ENCODE peak calls at places on chromosome 15, in five cellular contexts. One of them, this sample, is unnamed.

GRCh38 chr15:80567721-80568157 is 127.4 kb upstream of the ABHD17C start:
- DNase-seq in left cardiac atrium: peak
- DNase-seq in C1 segment of cervical spinal cord: peak
- DNase-seq in stimulated activated CD4-positive, alpha-beta T cell treated with anti-CD3 and anti-CD28 coated beads, Interleukin-12 subunit alpha, Interleukin-12 subunit beta, amount 100 ng/mL, for 48 hours: no peak
- DNase-seq in frontal cortex: peak
- DNase-seq in this sample: peak

GRCh38 chr15:58951388-58952060 is 18.0 kb upstream of the SLTM start:
- DNase-seq in stimulated activated CD4-positive, alpha-beta T cell treated with anti-CD3 and anti-CD28 coated beads, Interleukin-12 subunit alpha, Interleukin-12 subunit beta, amount 100 ng/mL, for 48 hours: no peak
- DNase-seq in frontal cortex: no peak
- DNase-seq in C1 segment of cervical spinal cord: no peak
- DNase-seq in left cardiac atrium: no peak
- DNase-seq in this sample: peak

GRCh38 chr15:79673416-79674123 is 223.2 kb downstream of the MTHFS start:
- DNase-seq in frontal cortex: no peak
- DNase-seq in C1 segment of cervical spinal cord: no peak
- DNase-seq in left cardiac atrium: no peak
- DNase-seq in stimulated activated CD4-positive, alpha-beta T cell treated with anti-CD3 and anti-CD28 coated beads, Interleukin-12 subunit alpha, Interleukin-12 subunit beta, amount 100 ng/mL, for 48 hours: no peak
- DNase-seq in this sample: peak

GRCh38 chr15:51576911-51577500 is 45.6 kb downstream of the DMXL2 start:
- DNase-seq in C1 segment of cervical spinal cord: no peak
- DNase-seq in stimulated activated CD4-positive, alpha-beta T cell treated with anti-CD3 and anti-CD28 coated beads, Interleukin-12 subunit alpha, Interleukin-12 subunit beta, amount 100 ng/mL, for 48 hours: no peak
- DNase-seq in frontal cortex: no peak
- DNase-seq in left cardiac atrium: no peak
- DNase-seq in this sample: no peak

GRCh38 chr15:40487816-40488682 is 17.3 kb downstream of the CHST14 start:
- DNase-seq in C1 segment of cervical spinal cord: no peak
- DNase-seq in left cardiac atrium: no peak
- DNase-seq in frontal cortex: no peak
- DNase-seq in stimulated activated CD4-positive, alpha-beta T cell treated with anti-CD3 and anti-CD28 coated beads, Interleukin-12 subunit alpha, Interleukin-12 subunit beta, amount 100 ng/mL, for 48 hours: no peak
- DNase-seq in this sample: no peak

GRCh38 chr15:71595846-71596553 is 214.4 kb upstream of the NR2E3 start:
- DNase-seq in left cardiac atrium: no peak
- DNase-seq in stimulated activated CD4-positive, alpha-beta T cell treated with anti-CD3 and anti-CD28 coated beads, Interleukin-12 subunit alpha, Interleukin-12 subunit beta, amount 100 ng/mL, for 48 hours: no peak
- DNase-seq in C1 segment of cervical spinal cord: no peak
- DNase-seq in frontal cortex: no peak
- DNase-seq in this sample: peak

GRCh38 chr15:92962914-92963313 is 62.8 kb downstream of the CHD2 start:
- DNase-seq in stimulated activated CD4-positive, alpha-beta T cell treated with anti-CD3 and anti-CD28 coated beads, Interleukin-12 subunit alpha, Interleukin-12 subunit beta, amount 100 ng/mL, for 48 hours: no peak
- DNase-seq in C1 segment of cervical spinal cord: no peak
- DNase-seq in left cardiac atrium: no peak
- DNase-seq in frontal cortex: no peak
- DNase-seq in this sample: no peak

GRCh38 chr15:71471347-71471746 is 339.0 kb upstream of the NR2E3 start:
- DNase-seq in C1 segment of cervical spinal cord: no peak
- DNase-seq in stimulated activated CD4-positive, alpha-beta T cell treated with anti-CD3 and anti-CD28 coated beads, Interleukin-12 subunit alpha, Interleukin-12 subunit beta, amount 100 ng/mL, for 48 hours: no peak
- DNase-seq in left cardiac atrium: no peak
- DNase-seq in frontal cortex: no peak
- DNase-seq in this sample: peak